ENCODE peak calls at places on chromosome X, in nine cellular contexts. I is stimulated activated CD4-positive, alpha-beta T cell treated with anti-CD3 and anti-CD28 coated beads, Interleukin-15, amount 100 ng/mL, for 1 hour; R is NCI-H1105 treated with DMSO at 0.1 percent for 48 hours; M is NCI-H446; J is epithelial cell of esophagus; C is activated naive CD4-positive, alpha-beta T cell treated with Interleukin-2 at 50 U/mL for 16 hours; H is fibroblast of the aortic adventitia; G is chondrocyte; Q is choroid plexus epithelial cell. L is an unnamed sample.

GRCh38 chrX:72131317-72132294 is at the start of gene RTL5:
- DNase-seq in M (peak; percentile 78), R (peak; percentile 92), I (peak; percentile 24), Q (peak; percentile 87), C (peak; percentile 71), J (peak; percentile 51), H (peak; percentile 84), G (no peak), L (peak; percentile 41)

GRCh38 chrX:154000051-154000450 is 19.7 kb downstream of the IRAK1 start:
- DNase-seq in Q (no peak), H (no peak), M (no peak), I (no peak), J (peak; percentile 72), R (no peak), G (no peak), C (no peak), L (no peak)

GRCh38 chrX:1242901-1243402 is 25.7 kb upstream of the CSF2RA start:
- DNase-seq in I (no peak), G (peak; percentile 9), H (no peak), Q (peak; percentile 9), M (no peak), C (peak; percentile 50), J (peak; percentile 48), R (no peak), L (no peak)

GRCh38 chrX:153153516-153153915 is 25.6 kb upstream of the MAGEA1 start:
- DNase-seq in Q (no peak), J (peak; percentile 1), H (no peak), G (no peak), R (no peak), I (no peak), C (no peak), M (no peak), L (no peak)

GRCh38 chrX:153829799-153830631 is at the start of gene PDZD4:
- DNase-seq in C (peak; percentile 32), R (peak; percentile 36), H (no peak), I (no peak), J (no peak), Q (no peak), G (no peak), M (no peak), L (no peak)

GRCh38 chrX:132217203-132218073 is 1.8 kb downstream of the RAP2C start:
- DNase-seq in R (peak; percentile 70), M (peak; percentile 44), H (peak; percentile 74), G (peak; percentile 90), J (peak; percentile 81), I (peak; percentile 52), Q (peak; percentile 72), C (peak; percentile 76), L (peak; percentile 43)

GRCh38 chrX:106734827-106735226 is 8.3 kb downstream of the RNF128 start:
- DNase-seq in C (no peak), H (no peak), I (no peak), M (no peak), J (no peak), Q (no peak), G (no peak), R (no peak), L (no peak)

GRCh38 chrX:79270401-79270800 is 96.7 kb downstream of the ITM2A start:
- DNase-seq in H (no peak), G (no peak), C (peak; percentile 79), R (no peak), I (peak; percentile 40), J (no peak), M (no peak), Q (peak; percentile 3), L (no peak)

GRCh38 chrX:109352121-109352556 is 129.7 kb downstream of the GUCY2F start:
- DNase-seq in Q (peak; percentile 75), M (no peak), J (no peak), I (no peak), R (no peak), C (no peak), H (peak; percentile 43), G (no peak), L (no peak)

GRCh38 chrX:3129256-3129655 is 88.0 kb downstream of the ARSF start:
- DNase-seq in M (no peak), H (peak; percentile 46), C (no peak), G (no peak), Q (peak; percentile 48), I (no peak), R (no peak), J (peak; percentile 4), L (no peak)

GRCh38 chrX:150887906-150888465 is 10.5 kb downstream of the CD99L2 start:
- DNase-seq in I (no peak), G (no peak), Q (peak; percentile 38), C (no peak), R (no peak), H (peak; percentile 19), M (no peak), J (peak; percentile 33), L (no peak)

GRCh38 chrX:106300239-106300638 is 132.1 kb downstream of the PWWP3B start:
- DNase-seq in I (no peak), Q (peak; percentile 29), H (no peak), G (no peak), R (no peak), J (peak; percentile 94), C (no peak), M (no peak), L (no peak)

GRCh38 chrX:21960569-21960968 is 20.1 kb downstream of the SMS start:
- DNase-seq in M (no peak), Q (peak; percentile 39), R (no peak), H (no peak), I (no peak), C (no peak), G (no peak), J (no peak), L (no peak)

GRCh38 chrX:22135994-22136684 is 104.0 kb downstream of the PHEX start:
- DNase-seq in C (no peak), H (peak; percentile 83), J (peak; percentile 89), I (no peak), Q (peak; percentile 65), R (peak; percentile 54), G (no peak), M (peak; percentile 89), L (no peak)

GRCh38 chrX:19579485-19579884 is 64.2 kb upstream of the MAP3K15 start:
- DNase-seq in H (peak; percentile 39), R (no peak), M (no peak), J (peak; percentile 56), C (no peak), I (no peak), Q (peak; percentile 33), G (no peak), L (no peak)

GRCh38 chrX:77564824-77565223 is 117.6 kb downstream of the FGF16 start:
- DNase-seq in M (no peak), J (peak; percentile 18), H (peak; percentile 4), I (no peak), Q (peak; percentile 13), G (no peak), R (no peak), C (no peak), L (no peak)

GRCh38 chrX:54029543-54030143 is 14.6 kb downstream of the PHF8 start:
- DNase-seq in C (no peak), R (peak; percentile 88), J (peak; percentile 60), G (no peak), H (no peak), I (no peak), M (no peak), Q (no peak), L (no peak)

GRCh38 chrX:48769230-48769629 is 7.7 kb downstream of the GLOD5 start:
- DNase-seq in C (no peak), H (no peak), R (no peak), I (no peak), G (no peak), J (no peak), M (no peak), Q (no peak), L (no peak)

GRCh38 chrX:28981952-28982351 is 394.7 kb downstream of the IL1RAPL1 start:
- DNase-seq in Q (no peak), H (no peak), J (no peak), R (no peak), M (no peak), G (no peak), I (no peak), C (no peak), L (no peak)

GRCh38 chrX:4850312-4850711 is 1136.9 kb upstream of the PRKX start:
- DNase-seq in H (no peak), C (no peak), J (no peak), Q (no peak), M (no peak), R (no peak), I (no peak), G (no peak), L (no peak)

GRCh38 chrX:30781711-30782444 is 107.2 kb downstream of the TAB3 start:
- DNase-seq in G (no peak), Q (no peak), R (no peak), C (no peak), I (no peak), J (no peak), H (no peak), M (no peak), L (no peak)

GRCh38 chrX:27236681-27237080 is 226.5 kb downstream of the PPP4R3C start:
- DNase-seq in C (no peak), G (no peak), J (no peak), M (no peak), I (no peak), Q (no peak), R (no peak), H (no peak), L (no peak)

GRCh38 chrX:45781901-45782553 is 581.4 kb upstream of the DIPK2B start:
- DNase-seq in I (no peak), R (peak; percentile 4), G (no peak), J (peak; percentile 79), Q (peak; percentile 86), C (no peak), M (no peak), H (peak; percentile 80), L (no peak)

GRCh38 chrX:112867570-112867969 is 26.9 kb upstream of the AMOT start:
- DNase-seq in C (no peak), M (no peak), R (no peak), I (no peak), J (no peak), H (no peak), Q (no peak), G (no peak), L (no peak)

GRCh38 chrX:30653415-30654131 is at the start of gene GK:
- DNase-seq in G (no peak), C (no peak), J (no peak), I (peak; percentile 2), Q (no peak), R (peak; percentile 5), H (peak; percentile 5), M (no peak), L (no peak)

GRCh38 chrX:1778817-1779216 is 164.0 kb downstream of the ASMT start:
- DNase-seq in C (no peak), R (no peak), I (no peak), M (no peak), H (no peak), Q (no peak), J (peak; percentile 25), G (no peak), L (no peak)